ENCODE peak calls at places on chromosomes 16 and 17, in four cellular contexts. B, A, S and T are unnamed samples.

GRCh38 chr17:31489295-31490018 is 98.0 kb downstream of the RAB11FIP4 start:
- DNase-seq in S (peak; percentile 62), B (no peak), A (no peak), T (no peak)

GRCh38 chr16:57534881-57535658 is 1.3 kb downstream of the CCDC102A start:
- DNase-seq in A (no peak), B (no peak), S (no peak), T (no peak)

GRCh38 chr17:57915532-57915931 is 39.7 kb downstream of the CUEDC1 start:
- DNase-seq in A (peak; percentile 43), S (peak; percentile 42), B (no peak), T (no peak)

GRCh38 chr16:10566613-10567012 is 13.8 kb downstream of the EMP2 start:
- DNase-seq in S (no peak), A (no peak), B (no peak), T (no peak)

GRCh38 chr17:36791961-36792475 is 145.3 kb upstream of the LHX1 start:
- DNase-seq in A (no peak), S (no peak), B (no peak), T (no peak)

GRCh38 chr17:81336296-81336929 is 41.3 kb upstream of the SLC38A10 start:
- DNase-seq in A (no peak), B (no peak), S (no peak), T (no peak)

GRCh38 chr17:29619251-29619650 is 3.5 kb downstream of the CORO6 start:
- DNase-seq in B (no peak), A (no peak), S (peak; percentile 57), T (peak; percentile 50)

GRCh38 chr17:54951286-54951685 is 17.2 kb downstream of the COX11 start:
- DNase-seq in S (no peak), A (no peak), B (no peak), T (no peak)

GRCh38 chr17:3763777-3764170 is 37.2 kb downstream of the ITGAE start:
- DNase-seq in A (no peak), B (no peak), S (no peak), T (no peak)

GRCh38 chr16:59440-60059 is 5.9 kb downstream of the SNRNP25 start:
- DNase-seq in B (no peak), S (no peak), A (no peak), T (no peak)

GRCh38 chr17:56679148-56679766 is 85.8 kb downstream of the NOG start:
- DNase-seq in B (no peak), A (peak; percentile 51), S (peak; percentile 69), T (peak; percentile 17)

GRCh38 chr16:20938426-20938825 is 37.9 kb downstream of the LYRM1 start:
- DNase-seq in A (no peak), S (no peak), B (peak; percentile 36), T (no peak)

GRCh38 chr16:9836118-9836736 is 346.0 kb downstream of the GRIN2A start:
- DNase-seq in A (no peak), S (peak; percentile 68), B (no peak), T (peak; percentile 66)

GRCh38 chr17:61474235-61474927 is 22.2 kb downstream of the TBX4 start:
- DNase-seq in B (peak; percentile 75), A (no peak), S (no peak), T (peak; percentile 55)

GRCh38 chr17:12365805-12366204 is 299.9 kb upstream of the MYOCD start:
- DNase-seq in A (no peak), B (peak; percentile 46), S (no peak), T (no peak)

GRCh38 chr17:50550661-50551432 is 3.9 kb downstream of the SPATA20 start:
- DNase-seq in A (peak; percentile 72), S (peak; percentile 95), B (peak; percentile 57), T (peak; percentile 70)

GRCh38 chr17:37283414-37283961 is 92.3 kb upstream of the C17orf78 start:
- DNase-seq in S (no peak), A (no peak), B (no peak), T (no peak)

GRCh38 chr17:29663155-29663554 is 40.4 kb upstream of the CORO6 start:
- DNase-seq in A (peak; percentile 6), S (peak; percentile 10), B (no peak), T (no peak)

GRCh38 chr16:14249291-14250032 is 178.3 kb downstream of the MRTFB start:
- DNase-seq in A (peak; percentile 13), S (peak; percentile 39), B (no peak), T (peak; percentile 60)

GRCh38 chr16:49528035-49528434 is 154.4 kb downstream of the C16orf78 start:
- DNase-seq in A (peak; percentile 41), S (no peak), B (peak; percentile 2), T (no peak)

GRCh38 chr17:72274632-72275031 is 153.8 kb downstream of the SOX9 start:
- DNase-seq in A (no peak), S (no peak), B (no peak), T (no peak)

GRCh38 chr17:43661699-43662431 is at the start of gene MEOX1:
- DNase-seq in A (no peak), S (no peak), B (peak; percentile 52), T (no peak)

GRCh38 chr17:18331879-18332278 is 16.8 kb downstream of the SMCR8 start:
- DNase-seq in S (no peak), B (no peak), A (no peak), T (no peak)

GRCh38 chr17:33120103-33120502 is 128.5 kb downstream of the SPACA3 start:
- DNase-seq in A (peak; percentile 62), B (no peak), S (no peak), T (no peak)

GRCh38 chr17:6104956-6105355 is 34.8 kb downstream of the WSCD1 start:
- DNase-seq in S (no peak), B (no peak), A (no peak), T (no peak)